ENCODE peak calls at places on chromosomes 2 and 18, in seven cellular contexts. C is uterus, U is heart left ventricle, W is IMR-90, D is stomach, H is A549, O is spleen. J is an unnamed sample.

GRCh38 chr2:132009874-132010521 is 151.8 kb downstream of the ANKRD30BL start:
- DNase-seq in C (no peak), U (no peak), W (no peak), D (no peak), H (no peak), O (no peak), J (no peak)

GRCh38 chr2:199288424-199288823 is 169.3 kb downstream of the SATB2 start:
- DNase-seq in C (no peak), U (no peak), W (no peak), D (no peak), H (no peak), O (no peak), J (no peak)

GRCh38 chr2:240602266-240603050 is 15.9 kb downstream of the CAPN10 start:
- DNase-seq in C (no peak), U (no peak), W (no peak), D (no peak), H (no peak), O (peak), J (no peak)

GRCh38 chr2:75728614-75729419 is 18.1 kb upstream of the GCFC2 start:
- DNase-seq in C (no peak), U (no peak), W (no peak), D (no peak), H (no peak), O (no peak), J (no peak)

GRCh38 chr2:233686967-233687366 is 5.3 kb downstream of the UGT1A7 start:
- DNase-seq in C (no peak), U (no peak), W (no peak), D (no peak), H (no peak), O (no peak), J (peak)

GRCh38 chr2:239240480-239240881 is 160.3 kb downstream of the HDAC4 start:
- DNase-seq in C (peak), U (no peak), W (no peak), D (no peak), H (no peak), O (peak), J (no peak)

GRCh38 chr2:7007846-7008741 is 90.9 kb downstream of the RNF144A start:
- DNase-seq in C (peak), U (peak), W (no peak), D (peak), H (no peak), O (peak), J (peak)

GRCh38 chr18:55415258-55415871 is 172.6 kb downstream of the TCF4 start:
- DNase-seq in C (peak), U (peak), W (peak), D (peak), H (peak), O (peak), J (peak)

GRCh38 chr18:74082476-74083070 is 65.1 kb downstream of the FBXO15 start:
- DNase-seq in C (no peak), U (peak), W (peak), D (peak), H (peak), O (peak), J (peak)

GRCh38 chr2:100248044-100248330 is 74.3 kb downstream of the LONRF2 start:
- DNase-seq in C (no peak), U (no peak), W (no peak), D (no peak), H (no peak), O (peak), J (no peak)

GRCh38 chr2:63092847-63093246 is 42.2 kb downstream of the OTX1 start:
- DNase-seq in C (no peak), U (no peak), W (no peak), D (no peak), H (no peak), O (no peak), J (no peak)

GRCh38 chr18:11658989-11659388 is 30.1 kb upstream of the GNAL start:
- DNase-seq in C (no peak), U (no peak), W (no peak), D (no peak), H (no peak), O (no peak), J (no peak)

GRCh38 chr2:68463287-68463877 is 3.7 kb downstream of the FBXO48 start:
- DNase-seq in C (no peak), U (no peak), W (peak), D (no peak), H (peak), O (no peak), J (peak)

GRCh38 chr2:64400103-64400728 is 53.7 kb upstream of the LGALSL start:
- DNase-seq in C (no peak), U (no peak), W (no peak), D (no peak), H (no peak), O (no peak), J (no peak)

GRCh38 chr2:10083692-10084566 is 3.7 kb upstream of the CYS1 start:
- DNase-seq in C (no peak), U (no peak), W (no peak), D (no peak), H (no peak), O (no peak), J (no peak)

GRCh38 chr2:221104391-221104811 is 467.7 kb downstream of the EPHA4 start:
- DNase-seq in C (peak), U (peak), W (peak), D (peak), H (no peak), O (peak), J (no peak)

GRCh38 chr2:205696541-205697441 is 14.5 kb downstream of the NRP2 start:
- DNase-seq in C (peak), U (no peak), W (peak), D (no peak), H (no peak), O (no peak), J (no peak)

GRCh38 chr2:68214381-68214780 is 38.0 kb downstream of the PPP3R1 start:
- DNase-seq in C (no peak), U (no peak), W (no peak), D (no peak), H (no peak), O (no peak), J (no peak)

GRCh38 chr2:9982248-9982647 is 30.8 kb downstream of the GRHL1 start:
- DNase-seq in C (no peak), U (peak), W (peak), D (no peak), H (no peak), O (no peak), J (no peak)

GRCh38 chr2:46643951-46644350 is 164.6 kb downstream of the TMEM247 start:
- DNase-seq in C (no peak), U (no peak), W (peak), D (no peak), H (no peak), O (no peak), J (no peak)

GRCh38 chr2:27211943-27212625 is at the start of the genes ATRAID and SLC5A6:
- DNase-seq in C (peak), U (peak), W (peak), D (peak), H (peak), O (peak), J (peak)
- TF ChIP-seq POLR2A in C (peak), U (no peak), W (peak), D (no peak), H (peak), O (peak), J (peak)

GRCh38 chr18:48538531-48539405 is at the start of gene CTIF:
- DNase-seq in C (peak), U (peak), W (peak), D (peak), H (peak), O (peak), J (peak)
- TF ChIP-seq POLR2A in C (peak), U (no peak), W (peak), D (no peak), H (peak), O (no peak), J (no peak)

GRCh38 chr18:77054606-77055428 is 77.8 kb downstream of the MBP start:
- DNase-seq in C (peak), U (peak), W (peak), D (peak), H (peak), O (peak), J (peak)
- TF ChIP-seq POLR2A in C (no peak), U (no peak), W (no peak), D (no peak), H (no peak), O (no peak), J (no peak)

DNA sequence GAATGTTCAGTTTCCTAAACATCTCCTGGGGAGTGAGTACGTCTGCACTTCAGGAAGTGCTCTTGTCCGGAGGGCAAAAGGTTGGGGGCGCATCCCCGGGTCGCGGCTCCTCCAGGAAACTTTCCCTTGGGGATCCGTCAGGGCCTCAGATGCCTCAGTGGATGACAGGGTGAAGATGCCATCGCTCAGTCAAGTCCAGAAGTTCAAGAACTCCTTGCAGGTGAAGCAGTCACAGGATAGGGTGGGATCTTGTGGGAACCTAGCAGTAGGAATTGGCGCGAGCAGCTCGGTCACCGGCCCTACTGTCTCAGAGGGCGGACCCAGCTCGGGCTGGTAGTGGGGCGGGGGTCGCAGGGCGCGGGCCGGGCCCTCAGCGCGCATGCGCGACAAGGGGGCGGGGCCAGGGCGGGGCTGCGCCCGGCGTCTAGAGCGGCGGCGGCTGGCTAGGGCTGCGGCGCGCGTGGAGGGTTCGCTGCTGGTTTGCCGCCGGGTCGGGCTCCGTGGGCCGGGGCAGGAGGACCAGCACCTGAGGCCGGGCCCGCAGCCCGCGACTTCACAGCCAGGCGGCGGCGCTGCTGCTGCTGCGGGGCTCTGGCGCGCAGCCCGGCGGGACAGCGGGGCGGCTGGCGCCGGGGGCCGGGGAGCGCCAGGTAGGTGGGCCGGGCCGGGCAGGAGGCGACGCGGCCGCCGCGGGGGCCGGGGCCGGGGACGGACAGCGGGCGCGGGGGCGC is at the start of gene INPP4A:
- DNase-seq in C (peak), U (peak), W (peak), D (peak), H (peak), O (peak), J (peak)
- TF ChIP-seq POLR2A in C (peak), U (no peak), W (peak), D (no peak), H (peak), O (no peak), J (no peak)

DNA sequence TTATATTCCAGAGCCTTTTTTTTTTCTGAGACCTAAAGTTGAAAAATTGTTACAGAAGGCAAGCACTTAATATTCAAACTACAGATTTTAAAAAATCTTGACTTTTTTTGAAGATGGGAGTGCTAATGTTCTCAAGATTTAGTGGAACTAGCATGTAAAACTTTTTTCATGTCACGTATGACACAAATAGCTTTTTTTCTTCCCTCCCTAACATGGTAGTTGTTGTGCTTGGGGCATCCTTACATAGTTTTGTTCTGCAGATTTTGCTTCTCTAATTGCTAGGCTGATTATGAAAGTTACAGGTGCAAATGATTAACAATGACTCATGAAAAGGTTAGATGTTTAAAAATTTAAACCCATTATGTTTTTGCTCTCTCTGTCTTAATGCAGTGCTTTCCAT is 3.0 kb downstream of the EML6 start:
- DNase-seq in C (no peak), U (no peak), W (no peak), D (no peak), H (no peak), O (no peak), J (no peak)
- TF ChIP-seq POLR2A in C (no peak), U (no peak), W (no peak), D (no peak), H (no peak), O (no peak), J (no peak)

GRCh38 chr18:76493213-76494107 is 1.6 kb downstream of the ZNF516 start:
- DNase-seq in C (no peak), U (no peak), W (peak), D (no peak), H (peak), O (no peak), J (peak)

GRCh38 chr18:76496200-76496890 is 1.3 kb upstream of the ZNF516 start:
- DNase-seq in C (peak), U (peak), W (peak), D (peak), H (no peak), O (peak), J (peak)

GRCh38 chr18:76494541-76495403 is at the start of gene ZNF516:
- DNase-seq in C (peak), U (no peak), W (peak), D (peak), H (peak), O (peak), J (peak)

GRCh38 chr18:76494181-76494540 is 881 bp downstream of the ZNF516 start:
- DNase-seq in C (peak), U (no peak), W (peak), D (no peak), H (peak), O (peak), J (peak)

DNA sequence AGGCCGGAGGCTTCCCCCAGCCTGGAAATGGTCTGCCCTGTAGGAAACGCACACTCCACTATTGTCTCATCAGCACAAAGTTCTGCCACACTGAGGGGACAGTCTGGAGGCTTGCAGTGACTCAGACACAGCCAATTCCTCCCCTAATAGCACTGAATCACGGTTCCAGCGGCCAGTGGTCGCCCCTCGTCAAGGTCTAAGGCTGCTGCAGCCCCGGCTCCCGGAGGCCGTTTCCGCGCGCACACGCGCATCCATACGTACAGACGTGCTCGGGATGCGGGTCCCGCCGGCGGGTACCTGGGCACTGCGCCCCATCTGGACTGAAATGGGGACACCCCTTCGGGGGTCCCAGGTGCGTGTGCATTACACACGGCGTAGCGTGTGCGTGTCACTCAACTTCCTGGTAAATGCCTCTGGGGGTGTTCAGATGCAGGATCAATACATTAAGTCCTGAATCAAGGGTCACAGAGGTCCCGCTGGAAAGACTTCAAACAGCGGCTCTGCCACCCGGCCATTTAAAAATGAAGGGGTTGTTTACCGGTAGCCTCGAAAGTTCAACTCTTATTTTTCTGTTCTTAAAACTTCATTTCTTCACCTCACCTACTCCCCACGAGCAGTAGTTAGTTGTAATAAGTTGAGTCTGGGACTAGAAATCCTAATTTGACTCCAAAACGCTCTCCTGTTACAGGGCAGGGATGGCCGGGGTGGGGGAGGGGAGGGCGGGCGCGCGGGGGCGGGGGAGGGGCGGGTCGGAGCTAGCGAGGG is 575 bp upstream of the ZNF516 start:
- DNase-seq in C (peak), U (peak), W (peak), D (no peak), H (peak), O (peak), J (peak)
- TF ChIP-seq POLR2A in C (no peak), U (no peak), W (peak), D (no peak), H (no peak), O (no peak), J (peak)

GRCh38 chr2:27086722-27087446 is at the start of gene KHK:
- DNase-seq in C (peak), U (peak), W (no peak), D (peak), H (peak), O (peak), J (no peak)

GRCh38 chr2:27085062-27085669 is 1.4 kb upstream of the KHK start:
- DNase-seq in C (no peak), U (no peak), W (no peak), D (no peak), H (no peak), O (peak), J (no peak)

GRCh38 chr2:27085670-27086089 is 892 bp upstream of the KHK start:
- DNase-seq in C (peak), U (peak), W (peak), D (peak), H (peak), O (peak), J (peak)

GRCh38 chr2:27087823-27088410 is 1.3 kb downstream of the KHK start:
- DNase-seq in C (no peak), U (no peak), W (no peak), D (no peak), H (no peak), O (peak), J (no peak)

DNA sequence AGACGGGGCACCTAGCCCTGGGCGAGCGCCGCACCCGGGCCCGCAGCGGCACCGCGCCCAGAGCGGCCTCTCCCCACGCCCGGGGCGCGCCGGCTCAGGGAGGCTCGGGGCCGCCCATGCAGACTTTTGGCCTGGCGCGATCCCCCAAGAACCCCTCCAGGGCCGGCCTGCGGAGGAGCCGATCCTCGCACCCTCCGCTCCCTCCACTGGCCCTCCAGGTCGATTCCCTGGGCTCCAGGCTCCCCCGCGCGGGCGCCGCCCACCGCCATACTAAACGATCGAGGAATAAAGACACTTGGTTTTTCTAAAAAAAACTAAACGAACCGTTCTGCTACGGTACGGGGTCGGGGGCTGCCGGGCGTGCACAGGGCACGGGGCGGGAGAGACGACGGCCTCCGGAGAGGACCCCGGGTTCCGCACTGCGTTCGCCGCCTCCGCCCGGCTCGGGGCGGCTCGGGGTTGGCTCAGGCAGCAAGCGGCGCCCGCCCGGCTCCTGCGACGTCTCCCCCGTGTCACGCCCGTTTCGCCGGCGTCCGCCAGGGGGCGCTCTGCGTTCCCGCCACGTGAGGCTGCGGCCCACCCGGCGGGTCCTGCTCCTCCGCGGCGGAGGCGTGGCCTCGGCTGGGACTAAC is 366 bp upstream of the KHK start:
- DNase-seq in C (peak), U (peak), W (peak), D (peak), H (peak), O (peak), J (peak)
- TF ChIP-seq POLR2A in C (peak), U (no peak), W (no peak), D (no peak), H (peak), O (no peak), J (peak)

GRCh38 chr18:58455318-58455950 is 173.5 kb downstream of the ALPK2 start:
- DNase-seq in C (no peak), U (no peak), W (no peak), D (peak), H (no peak), O (no peak), J (no peak)

GRCh38 chr18:58453167-58453804 is 175.6 kb downstream of the ALPK2 start:
- DNase-seq in C (no peak), U (no peak), W (no peak), D (no peak), H (no peak), O (no peak), J (no peak)

GRCh38 chr18:58453913-58454317 is 175.0 kb downstream of the ALPK2 start:
- DNase-seq in C (no peak), U (no peak), W (no peak), D (no peak), H (no peak), O (no peak), J (no peak)

GRCh38 chr18:58452392-58453166 is 176.3 kb downstream of the ALPK2 start:
- DNase-seq in C (no peak), U (no peak), W (no peak), D (no peak), H (no peak), O (no peak), J (no peak)

GRCh38 chr18:58454406-58455061 is 174.4 kb downstream of the ALPK2 start:
- DNase-seq in C (no peak), U (no peak), W (no peak), D (no peak), H (no peak), O (no peak), J (no peak)
- TF ChIP-seq POLR2A in C (no peak), U (no peak), W (no peak), D (no peak), H (no peak), O (no peak), J (no peak)

DNA sequence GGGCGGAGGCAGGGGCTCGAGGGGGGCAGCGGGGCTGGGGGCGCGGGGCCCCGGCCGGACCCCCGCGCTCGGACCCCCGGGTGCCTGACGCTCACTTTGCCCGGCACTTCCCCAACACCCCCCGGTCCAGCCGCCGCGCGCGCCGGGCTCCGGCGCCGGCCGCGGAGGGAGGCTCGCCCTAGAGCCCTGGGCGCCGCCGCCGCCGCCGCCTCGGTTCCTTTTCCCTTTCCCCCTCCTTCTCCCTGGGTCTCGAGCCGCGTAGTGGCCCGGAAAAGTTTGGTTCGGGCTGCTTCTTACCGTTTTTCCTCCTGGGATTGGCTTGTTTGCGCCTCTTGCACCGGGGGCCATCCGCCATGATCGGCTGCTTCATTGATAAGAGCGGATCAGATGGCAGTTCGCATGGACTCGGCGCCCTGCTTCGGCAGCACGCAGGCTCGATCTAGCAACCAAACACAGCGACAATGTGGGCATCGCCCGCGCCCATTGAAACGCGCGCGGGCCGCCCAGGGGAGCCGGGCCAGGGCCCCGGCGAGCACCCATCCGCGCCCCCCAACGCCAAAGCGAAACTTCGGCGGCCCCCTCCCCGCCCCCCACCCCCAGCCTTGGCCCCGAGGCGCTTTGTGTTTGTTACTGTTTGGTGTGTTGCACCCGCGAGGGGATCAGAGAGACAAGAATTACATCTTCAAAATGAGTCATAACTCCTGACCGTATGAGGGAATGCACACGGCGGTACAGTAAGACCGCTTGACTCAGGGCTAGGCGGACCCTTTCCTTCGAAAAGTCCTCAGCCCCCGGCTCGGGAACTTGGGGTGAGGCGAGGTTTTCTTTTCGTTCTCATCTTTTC is 2.7 kb downstream of the ZEB2 start:
- DNase-seq in C (peak), U (peak), W (peak), D (no peak), H (peak), O (peak), J (peak)
- TF ChIP-seq POLR2A in C (no peak), U (no peak), W (no peak), D (no peak), H (peak), O (no peak), J (peak)